ENCODE peak calls at places on chromosome 17, in six cellular contexts. G, V, H, W, C and Z are unnamed samples.

GRCh38 chr17:71959129-71959528 is 161.7 kb upstream of the SOX9 start:
- DNase-seq in G (no peak), V (no peak), H (peak), W (no peak), C (peak), Z (no peak)

GRCh38 chr17:55731586-55732250 is 9.1 kb upstream of the TMEM100 start:
- DNase-seq in G (no peak), V (peak), H (no peak), W (peak), C (peak), Z (peak)

GRCh38 chr17:34413443-34414076 is 50.5 kb upstream of the CCL1 start:
- DNase-seq in G (no peak), V (peak), H (no peak), W (no peak), C (no peak), Z (no peak)

GRCh38 chr17:7841622-7842379 is 7.8 kb downstream of the KDM6B start:
- DNase-seq in G (no peak), V (peak), H (peak), W (peak), C (peak), Z (peak)

GRCh38 chr17:42843358-42843934 is 934 bp upstream of the AOC2 start:
- DNase-seq in G (no peak), V (peak), H (peak), W (no peak), C (peak), Z (peak)

GRCh38 chr17:21573961-21574610 is 118.2 kb upstream of the KCNJ18 start:
- DNase-seq in G (no peak), V (peak), H (no peak), W (peak), C (peak), Z (peak)

GRCh38 chr17:74539281-74539820 is 6.6 kb downstream of the CD300C start:
- DNase-seq in G (no peak), V (no peak), H (no peak), W (no peak), C (no peak), Z (no peak)

GRCh38 chr17:7852919-7853692 is 1.8 kb upstream of the TMEM88 start:
- DNase-seq in G (no peak), V (no peak), H (no peak), W (peak), C (no peak), Z (no peak)

GRCh38 chr17:73283841-73284282 is 22.2 kb upstream of the CPSF4L start:
- DNase-seq in G (no peak), V (no peak), H (no peak), W (peak), C (no peak), Z (no peak)

GRCh38 chr17:36014946-36015345 is 2.8 kb downstream of the CCL23 start:
- DNase-seq in G (no peak), V (no peak), H (no peak), W (no peak), C (no peak), Z (no peak)

GRCh38 chr17:36016555-36016954 is 1.2 kb downstream of the CCL23 start:
- DNase-seq in G (no peak), V (no peak), H (no peak), W (no peak), C (no peak), Z (no peak)

GRCh38 chr17:36019423-36019822 is 1.7 kb upstream of the CCL23 start:
- DNase-seq in G (no peak), V (no peak), H (no peak), W (no peak), C (no peak), Z (no peak)

GRCh38 chr17:36017799-36018198 is at the start of gene CCL23:
- DNase-seq in G (no peak), V (peak), H (no peak), W (no peak), C (no peak), Z (no peak)
- TF ChIP-seq POLR2A in G (no peak), V (no peak), H (no peak), W (no peak), C (no peak), Z (no peak)

DNA sequence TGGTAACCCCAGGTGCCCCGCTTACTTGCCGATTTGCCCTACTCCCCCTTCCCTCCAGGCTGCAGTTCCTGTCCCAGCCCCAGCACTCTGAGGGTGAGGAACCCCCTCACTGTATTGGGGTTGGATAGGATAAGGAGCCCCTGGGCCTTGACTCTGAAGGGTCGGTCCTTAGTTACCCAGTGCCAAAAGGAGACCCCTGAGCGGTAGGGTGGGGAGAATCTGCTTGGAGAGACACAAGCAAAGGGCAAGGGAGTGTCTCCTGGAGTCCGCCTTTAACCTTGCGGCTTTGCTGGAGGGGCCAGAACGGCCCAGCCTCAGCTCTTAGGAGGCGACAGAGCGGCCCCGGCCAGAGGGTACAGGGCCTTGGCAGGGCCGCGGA is 13.0 kb downstream of the CARD14 start:
- DNase-seq in G (no peak), V (no peak), H (no peak), W (no peak), C (no peak), Z (no peak)
- H3K4me3 ChIP-seq in G (no peak), V (no peak), H (no peak), W (no peak), C (no peak), Z (no peak)

DNA sequence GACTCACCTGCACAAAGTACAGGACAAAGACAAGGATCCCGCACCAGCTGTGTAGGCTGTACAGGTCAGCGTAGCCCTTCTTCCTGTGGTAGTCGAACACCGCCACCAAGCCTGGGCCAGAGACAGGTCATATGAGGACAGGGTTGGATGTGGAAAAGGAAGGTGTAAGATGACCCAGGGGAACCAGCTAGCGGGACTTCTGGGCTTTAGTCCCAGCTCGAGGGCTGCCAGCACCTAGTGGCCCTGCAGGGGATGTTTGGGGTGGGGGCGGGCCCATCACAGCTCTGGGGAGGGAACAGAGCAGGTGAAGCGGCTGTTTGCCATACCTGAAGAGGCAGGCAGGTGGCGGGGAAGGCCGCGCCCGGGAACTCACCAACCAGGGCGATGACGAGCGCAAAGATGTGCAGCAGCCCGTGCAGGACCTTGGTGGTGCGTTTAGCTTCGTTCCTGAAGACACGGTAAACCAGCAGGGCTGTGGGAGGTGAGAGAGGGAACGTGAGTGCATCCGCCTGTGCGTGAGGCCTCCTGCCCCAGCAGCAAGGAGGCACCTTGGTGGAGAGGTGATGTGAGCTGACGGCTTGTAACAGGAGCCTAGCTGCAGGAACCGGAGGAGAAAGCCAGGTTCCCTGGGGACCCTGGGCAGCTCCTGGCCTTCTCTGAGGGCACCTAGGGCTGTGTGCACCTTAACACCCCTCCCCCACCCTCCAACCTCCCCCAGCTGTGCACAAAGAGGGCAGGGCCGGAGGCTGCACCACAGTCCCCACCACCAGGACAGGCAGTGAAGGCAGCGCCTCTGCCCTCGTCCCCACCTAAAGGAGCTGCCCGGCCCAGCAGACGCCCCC is 10.2 kb downstream of the CYB561 start:
- DNase-seq in G (no peak), V (peak), H (peak), W (no peak), C (no peak), Z (no peak)
- TF ChIP-seq CTCF in G (no peak), V (no peak), H (no peak), W (no peak), C (no peak), Z (no peak)

DNA sequence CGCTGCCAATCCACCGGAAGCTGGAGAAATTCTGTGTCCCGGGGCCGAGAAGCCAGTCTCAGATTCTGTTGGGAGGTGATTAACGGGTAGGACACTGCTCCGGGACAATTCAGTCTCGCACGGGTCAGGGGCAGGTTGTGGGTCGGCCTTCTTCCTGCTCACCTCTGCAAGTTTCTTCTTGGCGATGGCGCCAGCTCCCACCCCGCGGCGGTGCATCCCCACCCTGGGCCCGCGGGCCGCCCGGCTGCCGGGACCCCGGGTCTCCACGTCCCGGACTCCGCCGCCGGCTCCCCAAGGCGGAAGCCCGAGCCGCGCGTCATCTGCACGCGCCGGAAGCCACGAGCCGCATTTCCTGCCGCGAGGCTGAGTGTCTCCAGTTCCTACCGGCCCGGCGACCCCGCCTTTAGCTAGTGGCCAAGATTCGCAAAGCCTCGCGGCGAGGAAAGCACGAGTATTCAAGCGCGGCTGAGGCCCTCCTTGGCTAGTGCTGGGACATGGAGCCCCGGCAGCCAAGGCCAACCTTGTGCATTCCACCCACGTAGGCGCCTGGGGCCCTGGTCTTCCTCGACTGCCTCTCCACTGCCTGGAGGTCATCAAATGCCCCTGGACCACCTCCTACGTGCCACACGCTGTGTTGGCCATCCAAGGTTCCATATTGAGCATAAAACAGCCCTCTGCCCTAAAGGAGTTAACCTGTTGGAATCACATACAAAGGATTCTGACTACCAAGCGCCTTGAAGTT is at the start of gene SNF8:
- DNase-seq in G (peak), V (peak), H (peak), W (peak), C (peak), Z (peak)
- TF ChIP-seq POLR2A in G (peak), V (peak), H (peak), W (peak), C (peak), Z (no peak)

DNA sequence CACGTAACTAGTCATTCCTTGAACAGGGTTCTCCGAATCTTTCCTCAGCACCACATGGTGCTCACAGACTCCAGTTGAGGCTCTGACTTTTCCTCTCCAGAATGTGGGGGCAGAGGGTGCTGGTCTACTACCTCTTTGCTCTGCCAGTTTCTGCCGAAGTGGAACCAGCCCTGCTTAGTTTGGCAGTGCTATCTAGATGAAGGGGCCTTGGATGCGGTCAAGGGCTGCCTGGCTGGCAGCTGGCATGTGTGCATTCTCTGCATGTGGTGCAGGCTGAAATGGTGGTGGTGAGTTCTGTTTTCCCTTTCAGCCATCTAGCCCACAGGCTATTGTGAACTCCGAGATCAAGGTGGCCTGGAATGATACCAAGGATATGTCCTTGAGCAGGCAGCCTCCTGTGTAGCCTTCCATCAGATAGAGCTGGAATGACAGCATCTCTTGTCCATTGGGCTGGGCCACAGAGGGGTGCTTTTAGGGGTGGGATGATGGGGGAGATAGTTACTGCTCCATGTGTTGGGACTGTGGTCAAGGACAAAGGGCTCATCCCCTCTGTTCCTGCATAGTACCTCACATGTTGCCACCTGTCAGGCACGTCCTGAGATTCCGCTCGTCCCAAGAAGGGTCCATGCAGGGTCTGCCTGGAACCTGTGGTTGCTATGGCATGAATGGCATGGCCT is 2.0 kb downstream of the DYNLL2 start:
- DNase-seq in G (peak), V (peak), H (no peak), W (no peak), C (no peak), Z (no peak)
- H3K4me3 ChIP-seq in G (peak), V (peak), H (peak), W (peak), C (peak), Z (peak)

GRCh38 chr17:78253946-78254672 is 22.7 kb downstream of the TMEM235 start:
- DNase-seq in G (no peak), V (peak), H (peak), W (peak), C (peak), Z (peak)
- TF ChIP-seq CTCF in G (no peak), V (no peak), H (no peak), W (no peak), C (no peak), Z (peak)

GRCh38 chr17:49494399-49494798 is 694 bp upstream of the NGFR start:
- DNase-seq in G (no peak), V (no peak), H (no peak), W (no peak), C (no peak), Z (no peak)

GRCh38 chr17:49496866-49497146 is 1.7 kb downstream of the NGFR start:
- DNase-seq in G (no peak), V (no peak), H (no peak), W (no peak), C (no peak), Z (no peak)

GRCh38 chr17:49496183-49496865 is 1.2 kb downstream of the NGFR start:
- DNase-seq in G (no peak), V (peak), H (peak), W (peak), C (peak), Z (peak)

GRCh38 chr17:49495842-49496182 is 719 bp downstream of the NGFR start:
- DNase-seq in G (no peak), V (no peak), H (no peak), W (no peak), C (no peak), Z (no peak)

GRCh38 chr17:49494937-49495841 is at the start of gene NGFR:
- DNase-seq in G (no peak), V (no peak), H (peak), W (peak), C (peak), Z (no peak)
- TF ChIP-seq POLR2A in G (peak), V (peak), H (peak), W (peak), C (no peak), Z (no peak)

GRCh38 chr17:82603981-82604448 is 44.2 kb downstream of the WDR45B start:
- DNase-seq in G (no peak), V (peak), H (no peak), W (no peak), C (peak), Z (peak)
- H3K4me3 ChIP-seq in G (no peak), V (no peak), H (no peak), W (no peak), C (no peak), Z (no peak)